ENCODE peak calls at places on chromosomes 13 and 19, in five cellular contexts. V is SK-N-SH, L is GM12878, T is K562, M is HepG2. I is an unnamed sample.

GRCh38 chr19:48487944-48488343 is 18.8 kb downstream of the CYTH2 start:
- DNase-seq in V (no peak), L (no peak), T (no peak), M (peak), I (no peak)

GRCh38 chr13:73177911-73178565 is 119.2 kb downstream of the KLF5 start:
- DNase-seq in V (no peak), L (no peak), T (no peak), M (no peak), I (no peak)

GRCh38 chr13:87810920-87811344 is 139.8 kb downstream of the SLITRK5 start:
- DNase-seq in V (no peak), L (no peak), T (no peak), M (no peak), I (no peak)

GRCh38 chr19:11069451-11070009 is 19.7 kb upstream of the LDLR start:
- DNase-seq in V (no peak), L (no peak), T (no peak), M (no peak), I (no peak)

GRCh38 chr13:79782541-79783216 is 301.7 kb downstream of the NDFIP2 start:
- DNase-seq in V (peak), L (no peak), T (no peak), M (peak), I (peak)

GRCh38 chr13:27177852-27178251 is 6.2 kb upstream of the USP12 start:
- DNase-seq in V (no peak), L (no peak), T (peak), M (no peak), I (peak)

GRCh38 chr13:58202099-58202498 is 570.6 kb downstream of the PCDH17 start:
- DNase-seq in V (no peak), L (no peak), T (no peak), M (no peak), I (no peak)

GRCh38 chr19:2027361-2027760 is 11.8 kb upstream of the BTBD2 start:
- DNase-seq in V (no peak), L (no peak), T (no peak), M (no peak), I (no peak)

GRCh38 chr13:113551081-113552000 is 33.2 kb upstream of the TFDP1 start:
- DNase-seq in V (peak), L (no peak), T (peak), M (no peak), I (no peak)

GRCh38 chr19:38134538-38135149 is 89.4 kb downstream of the DPF1 start:
- DNase-seq in V (peak), L (no peak), T (peak), M (peak), I (no peak)

GRCh38 chr19:31253816-31254551 is 95.3 kb downstream of the TSHZ3 start:
- DNase-seq in V (no peak), L (no peak), T (no peak), M (no peak), I (no peak)

GRCh38 chr19:15378529-15379082 is 981 bp downstream of the AKAP8 start:
- DNase-seq in V (peak), L (no peak), T (peak), M (peak), I (no peak)

GRCh38 chr19:17772172-17772571 is 20.9 kb downstream of the FCHO1 start:
- DNase-seq in V (no peak), L (no peak), T (peak), M (no peak), I (no peak)

GRCh38 chr19:12720851-12721655 is 2.7 kb downstream of the TNPO2 start:
- DNase-seq in V (peak), L (no peak), T (peak), M (no peak), I (peak)

GRCh38 chr19:55913643-55914268 is 18.4 kb downstream of the NLRP13 start:
- DNase-seq in V (peak), L (no peak), T (peak), M (no peak), I (no peak)

GRCh38 chr19:49570138-49570856 is 10.1 kb downstream of the NOSIP start:
- DNase-seq in V (peak), L (no peak), T (peak), M (peak), I (peak)

GRCh38 chr13:98997738-98998641 is 20.1 kb upstream of the DOCK9 start:
- DNase-seq in V (no peak), L (no peak), T (no peak), M (no peak), I (no peak)

GRCh38 chr13:98996046-98996445 is 18.2 kb upstream of the DOCK9 start:
- DNase-seq in V (no peak), L (no peak), T (no peak), M (no peak), I (no peak)

GRCh38 chr13:98998831-98999634 is 21.2 kb upstream of the DOCK9 start:
- DNase-seq in V (no peak), L (peak), T (no peak), M (no peak), I (no peak)

GRCh38 chr13:98994896-98995295 is 17.0 kb upstream of the DOCK9 start:
- DNase-seq in V (no peak), L (no peak), T (no peak), M (no peak), I (no peak)

DNA sequence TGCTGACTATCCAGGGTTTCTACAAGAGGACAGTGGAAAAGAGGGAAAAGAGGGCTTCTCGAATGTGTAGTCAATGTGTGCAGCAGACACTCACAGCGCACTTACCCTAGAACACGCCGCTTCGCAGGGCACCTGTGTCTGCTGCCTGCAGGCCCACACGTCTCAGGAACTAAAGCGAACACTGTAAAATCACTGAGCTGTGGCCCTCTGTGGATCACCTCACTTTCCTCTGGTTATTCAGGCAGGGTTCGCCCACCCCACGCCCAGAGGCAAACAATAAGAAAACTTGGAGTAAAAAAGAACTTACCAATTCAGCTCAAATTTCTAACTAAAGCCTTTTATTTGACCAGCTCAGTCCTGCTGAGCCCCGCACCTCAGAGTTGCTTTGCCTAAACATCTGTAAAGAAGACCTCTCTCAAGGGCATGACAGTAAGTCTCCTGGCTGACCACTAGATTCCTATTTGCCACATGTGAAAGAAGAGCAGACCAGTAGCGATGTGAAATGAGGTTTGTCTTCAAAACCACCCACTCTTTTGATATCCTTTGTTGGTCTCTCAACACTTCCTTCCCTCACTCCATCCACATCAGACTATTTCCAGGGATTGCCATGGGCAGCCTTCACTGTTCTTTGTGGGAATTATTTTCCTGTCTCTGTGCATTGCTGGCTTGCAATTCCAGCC is 19.3 kb upstream of the DOCK9 start:
- DNase-seq in V (no peak), L (no peak), T (no peak), M (no peak), I (no peak)
- H2AFZ ChIP-seq in V (no peak), L (no peak), T (no peak), M (no peak), I (no peak)

GRCh38 chr13:59208405-59209195 is 955.1 kb downstream of the DIAPH3 start:
- DNase-seq in V (no peak), L (no peak), T (no peak), M (no peak), I (no peak)

GRCh38 chr13:59201836-59202235 is 961.9 kb downstream of the DIAPH3 start:
- DNase-seq in V (no peak), L (no peak), T (no peak), M (no peak), I (no peak)

GRCh38 chr13:59203855-59204254 is 959.9 kb downstream of the DIAPH3 start:
- DNase-seq in V (no peak), L (no peak), T (no peak), M (no peak), I (no peak)

GRCh38 chr13:59205501-59205900 is 958.2 kb downstream of the DIAPH3 start:
- DNase-seq in V (no peak), L (no peak), T (no peak), M (no peak), I (no peak)
- TF ChIP-seq SIN3A in V (no peak), L (no peak), T (no peak), M (no peak), I (no peak)

DNA sequence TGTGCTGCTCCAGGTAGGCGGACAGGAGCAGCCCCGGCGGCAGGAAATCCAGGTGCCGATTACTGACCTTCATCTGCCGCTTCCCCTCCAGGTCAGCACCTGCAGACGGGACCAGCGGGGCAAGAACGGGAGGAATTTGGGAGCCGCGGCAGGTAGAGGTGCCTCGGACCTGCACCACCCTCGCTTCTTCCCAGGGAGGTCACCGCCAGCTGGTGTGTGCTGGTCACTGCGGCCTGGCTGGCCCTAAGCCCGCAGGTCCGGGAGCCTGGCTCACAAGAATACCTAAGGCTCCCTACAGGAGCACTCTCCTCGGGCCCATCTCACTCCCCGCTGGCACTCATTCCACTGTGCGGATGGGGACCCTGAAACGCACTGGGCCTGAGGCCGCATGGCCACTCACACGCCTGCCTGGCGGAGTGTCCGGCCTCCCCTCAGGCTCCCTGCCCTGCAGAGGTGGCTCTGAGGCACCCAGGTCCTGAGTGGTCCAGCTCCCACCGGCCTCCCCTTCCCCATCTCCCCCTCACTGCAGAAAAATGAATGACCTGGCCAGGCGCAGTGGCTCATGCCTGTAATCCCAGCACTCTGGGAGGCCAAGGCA is 4.3 kb downstream of the RNU6-9 start:
- DNase-seq in V (peak), L (no peak), T (no peak), M (no peak), I (peak)
- TF ChIP-seq CHD2 in V (no peak), L (no peak), T (no peak), M (no peak), I (no peak)

GRCh38 chr13:111627596-111627995 is 307.2 kb downstream of the TEX29 start:
- DNase-seq in V (no peak), L (no peak), T (no peak), M (no peak), I (peak)

GRCh38 chr13:111629016-111629415 is 308.6 kb downstream of the TEX29 start:
- DNase-seq in V (no peak), L (no peak), T (no peak), M (no peak), I (no peak)

GRCh38 chr13:111630411-111630810 is 310.0 kb downstream of the TEX29 start:
- DNase-seq in V (no peak), L (no peak), T (no peak), M (no peak), I (peak)

GRCh38 chr13:111629457-111629856 is 309.0 kb downstream of the TEX29 start:
- DNase-seq in V (no peak), L (no peak), T (no peak), M (no peak), I (no peak)

DNA sequence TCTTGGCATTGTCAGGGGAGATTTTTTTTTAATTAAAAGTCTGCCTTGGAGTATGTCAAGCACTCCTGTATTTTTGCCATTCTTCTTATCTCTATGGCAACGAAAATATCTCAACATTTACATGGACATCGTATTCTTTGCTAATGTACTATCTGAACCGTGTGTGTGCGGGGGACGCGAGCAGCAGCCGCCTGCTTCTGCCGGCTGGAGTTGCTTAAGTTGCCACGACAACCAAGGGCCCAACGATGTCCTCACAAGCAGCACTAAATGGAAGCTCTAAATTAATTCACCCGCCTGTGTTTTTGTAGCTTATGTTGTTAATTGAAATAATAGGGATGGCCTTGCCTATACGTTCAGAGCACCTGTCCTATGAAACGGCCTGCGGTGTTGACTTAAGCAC is 309.5 kb downstream of the TEX29 start:
- DNase-seq in V (no peak), L (no peak), T (no peak), M (no peak), I (no peak)
- H2AFZ ChIP-seq in V (no peak), L (no peak), T (no peak), M (no peak), I (no peak)

DNA sequence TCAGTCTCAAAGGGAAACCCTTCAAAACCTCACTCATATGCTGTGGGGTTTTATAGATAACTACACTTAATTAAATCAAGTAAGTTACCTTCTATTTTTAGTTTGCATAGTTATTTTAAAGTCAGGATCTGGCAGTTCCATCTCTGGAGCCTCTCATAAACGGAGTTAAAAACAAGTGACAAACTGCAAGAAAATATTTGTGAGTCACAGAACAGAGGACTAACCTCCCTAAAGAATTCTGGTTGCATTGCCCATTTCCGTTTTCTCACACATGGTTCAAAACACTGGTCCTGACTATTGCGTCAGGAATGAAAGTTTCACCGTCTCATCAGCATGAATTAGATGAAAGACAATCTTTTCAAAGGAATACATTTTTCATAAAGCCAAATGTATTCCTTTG is 10.6 kb downstream of the RXFP2 start:
- DNase-seq in V (no peak), L (no peak), T (no peak), M (no peak), I (no peak)
- TF ChIP-seq SIN3A in V (no peak), L (no peak), T (no peak), M (no peak), I (no peak)